ENCODE peak calls at places on chromosomes 11 and 22, in nine cellular contexts. Z is astrocyte of the spinal cord, V is GM06990, D is HuH-7.5, T is NCI-H187, Q is anterior cingulate cortex, I is choroid plexus epithelial cell, H is heart left ventricle, O is mucosa of gallbladder. C is an unnamed sample.

GRCh38 chr11:101456812-101457211 is 127.0 kb downstream of the TRPC6 start:
- DNase-seq in Z (peak), V (no peak), D (no peak), T (no peak), Q (no peak), I (peak), H (no peak), O (no peak), C (no peak)

GRCh38 chr11:14270690-14271542 is 88.1 kb downstream of the RRAS2 start:
- DNase-seq in Z (no peak), V (no peak), D (no peak), T (no peak), Q (no peak), I (no peak), H (no peak), O (no peak), C (no peak)

GRCh38 chr22:44406581-44407403 is 91.2 kb downstream of the RTL6 start:
- DNase-seq in Z (peak), V (no peak), D (no peak), T (no peak), Q (no peak), I (peak), H (no peak), O (no peak), C (peak)

GRCh38 chr22:37274380-37274862 is 7.9 kb upstream of the CYTH4 start:
- DNase-seq in Z (no peak), V (peak), D (no peak), T (no peak), Q (peak), I (no peak), H (peak), O (peak), C (peak)

GRCh38 chr11:76662656-76663460 is 7.7 kb downstream of the LRRC32 start:
- DNase-seq in Z (no peak), V (no peak), D (no peak), T (no peak), Q (no peak), I (no peak), H (no peak), O (no peak), C (no peak)

GRCh38 chr11:122676638-122677037 is 21.1 kb downstream of the UBASH3B start:
- DNase-seq in Z (no peak), V (no peak), D (no peak), T (no peak), Q (no peak), I (no peak), H (no peak), O (no peak), C (no peak)

GRCh38 chr11:129694538-129694937 is 121.1 kb upstream of the TMEM45B start:
- DNase-seq in Z (no peak), V (no peak), D (no peak), T (no peak), Q (no peak), I (no peak), H (no peak), O (no peak), C (no peak)

GRCh38 chr22:39240841-39241631 is 3.7 kb downstream of the PDGFB start:
- DNase-seq in Z (no peak), V (no peak), D (peak), T (no peak), Q (peak), I (peak), H (peak), O (peak), C (peak)

GRCh38 chr11:115808351-115808940 is 304.2 kb upstream of the CADM1 start:
- DNase-seq in Z (no peak), V (no peak), D (no peak), T (no peak), Q (no peak), I (no peak), H (no peak), O (no peak), C (no peak)